ENCODE peak calls at places on chromosomes 2 and 18, in six cellular contexts. A is K562; J is HCT116; R is fibroblast of lung; G is stomach; M is naive thymus-derived CD4-positive, alpha-beta T cell. B is an unnamed sample.

GRCh38 chr2:184824597-184824996 is 226.3 kb downstream of the ZNF804A start:
- DNase-seq in A (no peak), J (no peak), R (no peak), G (no peak), M (no peak), B (no peak)

GRCh38 chr18:13369756-13370510 is 151.4 kb downstream of the LDLRAD4 start:
- DNase-seq in A (no peak), J (no peak), R (peak; percentile 80), G (no peak), M (no peak), B (peak; percentile 70)

GRCh38 chr2:240461471-240462072 is 26.1 kb downstream of the GPC1 start:
- DNase-seq in A (no peak), J (no peak), R (no peak), G (no peak), M (no peak), B (peak; percentile 5)

GRCh38 chr2:44952143-44952805 is 10.8 kb downstream of the SIX3 start:
- DNase-seq in A (peak; percentile 72), J (peak; percentile 31), R (peak; percentile 58), G (peak; percentile 41), M (no peak), B (no peak)

GRCh38 chr2:26847663-26848335 is at the start of gene DPYSL5:
- DNase-seq in A (peak; percentile 91), J (peak; percentile 10), R (no peak), G (no peak), M (peak; percentile 6), B (peak; percentile 92)

GRCh38 chr2:953975-954686 is 3.5 kb downstream of the SNTG2 start:
- DNase-seq in A (no peak), J (no peak), R (peak; percentile 9), G (no peak), M (no peak), B (no peak)

GRCh38 chr2:27296466-27296865 is 11.8 kb downstream of the UCN start:
- DNase-seq in A (no peak), J (no peak), R (no peak), G (no peak), M (no peak), B (no peak)

GRCh38 chr2:109284816-109285215 is 155.8 kb downstream of the SH3RF3 start:
- DNase-seq in A (no peak), J (no peak), R (peak; percentile 64), G (no peak), M (no peak), B (no peak)

GRCh38 chr2:15559379-15559778 is 1.8 kb downstream of the NBAS start:
- DNase-seq in A (no peak), J (no peak), R (no peak), G (no peak), M (no peak), B (no peak)

GRCh38 chr2:24272907-24273306 is 87.4 kb downstream of the ITSN2 start:
- DNase-seq in A (no peak), J (no peak), R (no peak), G (no peak), M (no peak), B (no peak)

GRCh38 chr2:200320344-200320743 is 13.9 kb downstream of the SPATS2L start:
- DNase-seq in A (no peak), J (no peak), R (no peak), G (no peak), M (no peak), B (no peak)

GRCh38 chr2:200320991-200321390 is 14.5 kb downstream of the SPATS2L start:
- DNase-seq in A (no peak), J (no peak), R (no peak), G (no peak), M (no peak), B (no peak)

GRCh38 chr2:200317975-200318374 is 11.5 kb downstream of the SPATS2L start:
- DNase-seq in A (no peak), J (no peak), R (no peak), G (no peak), M (no peak), B (no peak)

GRCh38 chr2:200318940-200319435 is 12.5 kb downstream of the SPATS2L start:
- DNase-seq in A (no peak), J (no peak), R (no peak), G (no peak), M (no peak), B (no peak)

DNA sequence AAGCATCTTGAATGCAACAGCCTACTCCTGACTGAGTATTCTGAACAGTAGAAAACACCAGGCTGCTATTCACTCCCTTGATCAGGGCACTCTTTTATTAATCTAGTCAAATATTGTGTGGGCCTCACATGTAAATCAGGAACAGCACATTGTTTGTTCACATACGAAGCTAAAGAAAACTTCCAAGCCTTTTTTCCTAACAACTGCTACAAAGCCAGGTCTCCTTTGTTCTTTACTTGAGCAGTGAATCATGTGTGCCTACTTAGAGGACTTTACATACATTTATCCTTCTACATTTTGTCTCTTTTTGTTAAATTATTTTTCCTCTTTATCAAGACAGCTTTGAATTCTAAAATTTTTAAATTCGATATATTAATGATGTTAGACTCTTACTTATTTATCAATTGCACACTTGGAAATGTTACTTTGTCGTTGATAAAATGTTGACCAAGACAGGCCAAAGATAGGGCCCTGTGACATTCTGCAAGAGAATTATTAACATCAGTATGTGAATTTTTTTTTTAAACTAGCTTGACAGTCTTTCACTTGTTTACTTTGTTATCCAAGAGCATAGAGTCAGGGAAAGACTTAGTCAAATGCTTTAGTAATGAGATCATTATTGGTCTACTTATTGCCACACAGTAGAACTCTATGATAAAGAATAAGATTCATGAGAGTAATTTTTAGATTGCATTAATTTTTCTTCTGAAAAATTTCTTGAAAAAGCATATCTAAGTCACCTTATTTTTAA is 13.3 kb downstream of the SPATS2L start:
- DNase-seq in A (no peak), J (no peak), R (peak; percentile 82), G (no peak), M (no peak), B (no peak)
- H3K4me1 ChIP-seq in A (peaks cover 5% of the 10 kb centered on the region), J (peaks cover 32% of the 10 kb centered on the region), R (peaks cover 22% of the 10 kb centered on the region), G (peaks cover 60% of the 10 kb centered on the region), M (no peaks in the 10 kb centered on the region), B (no peaks in the 10 kb centered on the region)

GRCh38 chr2:217877866-217878265 is 124.9 kb downstream of the TNS1 start:
- DNase-seq in A (no peak), J (no peak), R (no peak), G (no peak), M (no peak), B (no peak)
- H3K4me1 ChIP-seq in A (no peaks in the 10 kb centered on the region), J (no peaks in the 10 kb centered on the region), R (peaks cover 2% of the 10 kb centered on the region), G (peaks cover 67% of the 10 kb centered on the region), M (no peaks in the 10 kb centered on the region), B (peaks cover 9% of the 10 kb centered on the region)

DNA sequence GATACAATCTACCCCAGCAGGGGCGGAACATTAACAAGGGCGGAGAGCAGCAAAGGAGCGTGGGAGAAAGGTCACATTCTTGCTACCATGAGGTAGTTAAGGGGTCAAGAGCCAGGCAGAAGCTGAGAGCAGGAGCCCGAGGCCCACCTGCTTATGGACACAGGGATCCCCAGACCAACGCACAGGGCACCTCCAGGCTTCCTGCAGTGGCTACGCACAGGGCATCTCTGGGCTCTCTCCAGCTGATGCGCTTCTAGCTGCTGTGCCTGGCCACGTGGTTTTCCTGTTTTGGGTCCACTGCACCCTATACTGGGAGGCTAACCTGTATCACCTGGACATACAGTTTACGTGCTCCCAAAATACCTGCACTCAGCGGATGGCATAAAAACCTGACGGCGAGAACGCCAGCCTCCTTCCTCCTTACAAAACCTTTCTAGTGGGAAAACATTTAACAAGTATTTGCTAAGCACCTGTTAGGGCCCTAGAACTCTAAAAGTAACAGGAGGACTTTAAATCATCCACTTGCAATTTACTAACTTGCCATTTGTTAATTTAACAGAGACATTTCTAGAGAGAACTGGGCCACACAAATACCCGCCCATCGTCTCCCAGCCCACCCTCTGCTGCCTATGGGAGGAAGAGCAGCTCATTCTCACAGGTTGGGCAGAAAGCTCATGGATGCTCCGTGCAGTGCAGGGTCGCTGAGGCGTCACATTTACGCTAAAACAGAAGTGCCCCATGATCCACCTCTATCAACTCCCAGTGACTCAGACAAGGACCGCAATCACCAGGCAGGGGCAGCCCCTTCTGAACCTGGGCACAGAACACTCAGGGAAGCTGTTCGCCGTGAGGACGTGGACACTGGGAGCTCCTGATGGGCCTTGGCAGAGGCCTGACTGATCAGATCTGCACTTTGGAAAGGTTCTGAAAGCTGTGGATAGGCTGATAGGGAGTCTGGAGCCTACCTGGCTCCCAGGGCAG is 107.1 kb downstream of the HDAC4 start:
- DNase-seq in A (peak; percentile 60), J (no peak), R (no peak), G (no peak), M (no peak), B (no peak)
- H3K4me1 ChIP-seq in A (peaks cover 68% of the 10 kb centered on the region), J (peaks cover 56% of the 10 kb centered on the region), R (peaks cover 2% of the 10 kb centered on the region), G (peaks cover 97% of the 10 kb centered on the region), M (peaks cover 67% of the 10 kb centered on the region), B (no peaks in the 10 kb centered on the region)

DNA sequence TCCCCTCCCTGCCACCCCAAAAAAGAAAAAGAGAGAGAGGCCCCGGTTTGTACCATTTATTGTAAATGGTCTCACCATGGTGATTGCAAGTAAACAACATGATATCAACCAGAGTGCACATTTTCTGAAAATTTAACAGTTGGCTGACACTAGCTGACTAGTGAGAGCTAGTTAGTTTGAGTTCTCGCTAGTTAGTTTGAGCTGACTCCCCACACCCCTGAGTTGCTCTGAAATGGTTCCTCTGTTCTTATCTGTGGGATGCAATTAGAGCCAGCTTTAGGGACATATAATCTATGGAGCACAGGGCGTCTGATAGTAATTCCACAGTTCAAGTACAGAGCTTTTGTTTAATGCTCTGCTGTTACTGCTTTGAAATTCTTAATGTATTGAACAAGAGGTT is 13.1 kb downstream of the CASP10 start:
- DNase-seq in A (no peak), J (no peak), R (no peak), G (no peak), M (no peak), B (no peak)
- H3K4me1 ChIP-seq in A (peaks cover 7% of the 10 kb centered on the region), J (no peaks in the 10 kb centered on the region), R (no peaks in the 10 kb centered on the region), G (peaks cover 44% of the 10 kb centered on the region), M (peaks cover 56% of the 10 kb centered on the region), B (no peaks in the 10 kb centered on the region)